ENCODE peak calls at places on chromosomes 3 and 15, in nine cellular contexts. One of them, this sample, is unnamed.

GRCh38 chr15:48963524-48964113 is at the start of gene SHC4:
- DNase-seq in right lobe of liver: peak; percentile 63
- DNase-seq in GOT3: peak; percentile 28
- DNase-seq in HT-29: peak; percentile 68
- DNase-seq in stimulated activated CD4-positive, alpha-beta T cell treated with anti-CD3 and anti-CD28 coated beads, Interleukin-12 subunit alpha, Interleukin-12 subunit beta, amount 100 ng/mL, for 4 hours: no peak
- DNase-seq in choroid plexus epithelial cell: peak; percentile 90
- DNase-seq in nucleus accumbens: peak; percentile 40
- DNase-seq in fibroblast of the aortic adventitia: peak; percentile 88
- DNase-seq in transverse colon: peak; percentile 34
- DNase-seq in this sample: peak; percentile 86

GRCh38 chr3:149954812-149955211 is 15.9 kb downstream of the PFN2 start:
- DNase-seq in right lobe of liver: no peak
- DNase-seq in GOT3: no peak
- DNase-seq in HT-29: no peak
- DNase-seq in stimulated activated CD4-positive, alpha-beta T cell treated with anti-CD3 and anti-CD28 coated beads, Interleukin-12 subunit alpha, Interleukin-12 subunit beta, amount 100 ng/mL, for 4 hours: no peak
- DNase-seq in choroid plexus epithelial cell: no peak
- DNase-seq in nucleus accumbens: no peak
- DNase-seq in fibroblast of the aortic adventitia: no peak
- DNase-seq in transverse colon: no peak
- DNase-seq in this sample: peak; percentile 26

GRCh38 chr3:41522620-41523019 is 323.3 kb downstream of the CTNNB1 start:
- DNase-seq in right lobe of liver: no peak
- DNase-seq in GOT3: no peak
- DNase-seq in HT-29: no peak
- DNase-seq in stimulated activated CD4-positive, alpha-beta T cell treated with anti-CD3 and anti-CD28 coated beads, Interleukin-12 subunit alpha, Interleukin-12 subunit beta, amount 100 ng/mL, for 4 hours: no peak
- DNase-seq in choroid plexus epithelial cell: no peak
- DNase-seq in nucleus accumbens: no peak
- DNase-seq in fibroblast of the aortic adventitia: no peak
- DNase-seq in transverse colon: no peak
- DNase-seq in this sample: no peak

GRCh38 chr3:150169279-150169970 is 198.7 kb upstream of the PFN2 start:
- DNase-seq in right lobe of liver: no peak
- DNase-seq in GOT3: no peak
- DNase-seq in HT-29: no peak
- DNase-seq in stimulated activated CD4-positive, alpha-beta T cell treated with anti-CD3 and anti-CD28 coated beads, Interleukin-12 subunit alpha, Interleukin-12 subunit beta, amount 100 ng/mL, for 4 hours: no peak
- DNase-seq in choroid plexus epithelial cell: no peak
- DNase-seq in nucleus accumbens: no peak
- DNase-seq in fibroblast of the aortic adventitia: no peak
- DNase-seq in transverse colon: no peak
- DNase-seq in this sample: no peak

GRCh38 chr15:75739791-75740190 is 27.1 kb upstream of the CSPG4 start:
- DNase-seq in right lobe of liver: peak; percentile 38
- DNase-seq in GOT3: no peak
- DNase-seq in HT-29: no peak
- DNase-seq in stimulated activated CD4-positive, alpha-beta T cell treated with anti-CD3 and anti-CD28 coated beads, Interleukin-12 subunit alpha, Interleukin-12 subunit beta, amount 100 ng/mL, for 4 hours: no peak
- DNase-seq in choroid plexus epithelial cell: no peak
- DNase-seq in nucleus accumbens: no peak
- DNase-seq in fibroblast of the aortic adventitia: no peak
- DNase-seq in transverse colon: no peak
- DNase-seq in this sample: no peak

GRCh38 chr3:160691962-160692361 is 15.0 kb downstream of the ARL14 start:
- DNase-seq in right lobe of liver: no peak
- DNase-seq in GOT3: no peak
- DNase-seq in HT-29: no peak
- DNase-seq in stimulated activated CD4-positive, alpha-beta T cell treated with anti-CD3 and anti-CD28 coated beads, Interleukin-12 subunit alpha, Interleukin-12 subunit beta, amount 100 ng/mL, for 4 hours: no peak
- DNase-seq in choroid plexus epithelial cell: no peak
- DNase-seq in nucleus accumbens: no peak
- DNase-seq in fibroblast of the aortic adventitia: no peak
- DNase-seq in transverse colon: no peak
- DNase-seq in this sample: no peak

GRCh38 chr3:23602895-23603443 is 202.8 kb upstream of the UBE2E1 start:
- DNase-seq in right lobe of liver: no peak
- DNase-seq in GOT3: no peak
- DNase-seq in HT-29: no peak
- DNase-seq in stimulated activated CD4-positive, alpha-beta T cell treated with anti-CD3 and anti-CD28 coated beads, Interleukin-12 subunit alpha, Interleukin-12 subunit beta, amount 100 ng/mL, for 4 hours: no peak
- DNase-seq in choroid plexus epithelial cell: no peak
- DNase-seq in nucleus accumbens: no peak
- DNase-seq in fibroblast of the aortic adventitia: no peak
- DNase-seq in transverse colon: no peak
- DNase-seq in this sample: no peak

GRCh38 chr3:183210862-183211341 is 42.2 kb upstream of the B3GNT5 start:
- DNase-seq in right lobe of liver: peak; percentile 45
- DNase-seq in GOT3: no peak
- DNase-seq in HT-29: peak; percentile 71
- DNase-seq in stimulated activated CD4-positive, alpha-beta T cell treated with anti-CD3 and anti-CD28 coated beads, Interleukin-12 subunit alpha, Interleukin-12 subunit beta, amount 100 ng/mL, for 4 hours: peak; percentile 41
- DNase-seq in choroid plexus epithelial cell: no peak
- DNase-seq in nucleus accumbens: no peak
- DNase-seq in fibroblast of the aortic adventitia: no peak
- DNase-seq in transverse colon: no peak
- DNase-seq in this sample: no peak

GRCh38 chr15:57156210-57156887 is 220.0 kb upstream of the CGNL1 start:
- DNase-seq in right lobe of liver: peak; percentile 61
- DNase-seq in GOT3: no peak
- DNase-seq in HT-29: no peak
- DNase-seq in stimulated activated CD4-positive, alpha-beta T cell treated with anti-CD3 and anti-CD28 coated beads, Interleukin-12 subunit alpha, Interleukin-12 subunit beta, amount 100 ng/mL, for 4 hours: no peak
- DNase-seq in choroid plexus epithelial cell: no peak
- DNase-seq in nucleus accumbens: no peak
- DNase-seq in fibroblast of the aortic adventitia: no peak
- DNase-seq in transverse colon: no peak
- DNase-seq in this sample: no peak

GRCh38 chr3:18119866-18120265 is 305.3 kb downstream of the SATB1 start:
- DNase-seq in right lobe of liver: no peak
- DNase-seq in GOT3: no peak
- DNase-seq in HT-29: no peak
- DNase-seq in stimulated activated CD4-positive, alpha-beta T cell treated with anti-CD3 and anti-CD28 coated beads, Interleukin-12 subunit alpha, Interleukin-12 subunit beta, amount 100 ng/mL, for 4 hours: no peak
- DNase-seq in choroid plexus epithelial cell: peak; percentile 43
- DNase-seq in nucleus accumbens: no peak
- DNase-seq in fibroblast of the aortic adventitia: peak; percentile 13
- DNase-seq in transverse colon: no peak
- DNase-seq in this sample: no peak

GRCh38 chr15:78533331-78533730 is 6.9 kb upstream of the PSMA4 start:
- DNase-seq in right lobe of liver: no peak
- DNase-seq in GOT3: no peak
- DNase-seq in HT-29: no peak
- DNase-seq in stimulated activated CD4-positive, alpha-beta T cell treated with anti-CD3 and anti-CD28 coated beads, Interleukin-12 subunit alpha, Interleukin-12 subunit beta, amount 100 ng/mL, for 4 hours: no peak
- DNase-seq in choroid plexus epithelial cell: no peak
- DNase-seq in nucleus accumbens: no peak
- DNase-seq in fibroblast of the aortic adventitia: no peak
- DNase-seq in transverse colon: no peak
- DNase-seq in this sample: no peak

GRCh38 chr3:48634661-48635221 is 520 bp downstream of the SLC26A6 start:
- DNase-seq in right lobe of liver: peak; percentile 74
- DNase-seq in GOT3: no peak
- DNase-seq in HT-29: peak; percentile 35
- DNase-seq in stimulated activated CD4-positive, alpha-beta T cell treated with anti-CD3 and anti-CD28 coated beads, Interleukin-12 subunit alpha, Interleukin-12 subunit beta, amount 100 ng/mL, for 4 hours: peak; percentile 58
- DNase-seq in choroid plexus epithelial cell: peak; percentile 49
- DNase-seq in nucleus accumbens: no peak
- DNase-seq in fibroblast of the aortic adventitia: peak; percentile 53
- DNase-seq in transverse colon: peak; percentile 69
- DNase-seq in this sample: peak; percentile 60

GRCh38 chr15:90062023-90062728 is 40.1 kb downstream of the IDH2 start:
- DNase-seq in right lobe of liver: no peak
- DNase-seq in GOT3: no peak
- DNase-seq in HT-29: peak; percentile 98
- DNase-seq in stimulated activated CD4-positive, alpha-beta T cell treated with anti-CD3 and anti-CD28 coated beads, Interleukin-12 subunit alpha, Interleukin-12 subunit beta, amount 100 ng/mL, for 4 hours: peak; percentile 35
- DNase-seq in choroid plexus epithelial cell: peak; percentile 57
- DNase-seq in nucleus accumbens: no peak
- DNase-seq in fibroblast of the aortic adventitia: no peak
- DNase-seq in transverse colon: peak; percentile 91
- DNase-seq in this sample: no peak

GRCh38 chr3:48418140-48418539 is 11.7 kb downstream of the PLXNB1 start:
- DNase-seq in right lobe of liver: no peak
- DNase-seq in GOT3: no peak
- DNase-seq in HT-29: no peak
- DNase-seq in stimulated activated CD4-positive, alpha-beta T cell treated with anti-CD3 and anti-CD28 coated beads, Interleukin-12 subunit alpha, Interleukin-12 subunit beta, amount 100 ng/mL, for 4 hours: no peak
- DNase-seq in choroid plexus epithelial cell: no peak
- DNase-seq in nucleus accumbens: no peak
- DNase-seq in fibroblast of the aortic adventitia: no peak
- DNase-seq in transverse colon: no peak
- DNase-seq in this sample: no peak

GRCh38 chr15:94105760-94106159 is 125.6 kb upstream of the MCTP2 start:
- DNase-seq in right lobe of liver: no peak
- DNase-seq in GOT3: no peak
- DNase-seq in HT-29: no peak
- DNase-seq in stimulated activated CD4-positive, alpha-beta T cell treated with anti-CD3 and anti-CD28 coated beads, Interleukin-12 subunit alpha, Interleukin-12 subunit beta, amount 100 ng/mL, for 4 hours: no peak
- DNase-seq in choroid plexus epithelial cell: no peak
- DNase-seq in nucleus accumbens: no peak
- DNase-seq in fibroblast of the aortic adventitia: no peak
- DNase-seq in transverse colon: no peak
- DNase-seq in this sample: no peak

GRCh38 chr3:15309662-15310335 is 22.6 kb downstream of the SH3BP5 start:
- DNase-seq in right lobe of liver: no peak
- DNase-seq in GOT3: no peak
- DNase-seq in HT-29: no peak
- DNase-seq in stimulated activated CD4-positive, alpha-beta T cell treated with anti-CD3 and anti-CD28 coated beads, Interleukin-12 subunit alpha, Interleukin-12 subunit beta, amount 100 ng/mL, for 4 hours: no peak
- DNase-seq in choroid plexus epithelial cell: no peak
- DNase-seq in nucleus accumbens: peak; percentile 14
- DNase-seq in fibroblast of the aortic adventitia: no peak
- DNase-seq in transverse colon: no peak
- DNase-seq in this sample: peak; percentile 48

GRCh38 chr3:82100378-82100777 is 338.9 kb upstream of the GBE1 start:
- DNase-seq in right lobe of liver: no peak
- DNase-seq in GOT3: no peak
- DNase-seq in HT-29: no peak
- DNase-seq in stimulated activated CD4-positive, alpha-beta T cell treated with anti-CD3 and anti-CD28 coated beads, Interleukin-12 subunit alpha, Interleukin-12 subunit beta, amount 100 ng/mL, for 4 hours: no peak
- DNase-seq in choroid plexus epithelial cell: no peak
- DNase-seq in nucleus accumbens: no peak
- DNase-seq in fibroblast of the aortic adventitia: peak; percentile 51
- DNase-seq in transverse colon: no peak
- DNase-seq in this sample: no peak

GRCh38 chr15:101499863-101500713 is 10.6 kb upstream of the PCSK6 start:
- DNase-seq in right lobe of liver: peak; percentile 95
- DNase-seq in GOT3: no peak
- DNase-seq in HT-29: no peak
- DNase-seq in stimulated activated CD4-positive, alpha-beta T cell treated with anti-CD3 and anti-CD28 coated beads, Interleukin-12 subunit alpha, Interleukin-12 subunit beta, amount 100 ng/mL, for 4 hours: no peak
- DNase-seq in choroid plexus epithelial cell: no peak
- DNase-seq in nucleus accumbens: no peak
- DNase-seq in fibroblast of the aortic adventitia: no peak
- DNase-seq in transverse colon: peak; percentile 68
- DNase-seq in this sample: no peak

GRCh38 chr3:77325702-77326101 is 285.8 kb downstream of the ROBO2 start:
- DNase-seq in right lobe of liver: no peak
- DNase-seq in GOT3: no peak
- DNase-seq in HT-29: no peak
- DNase-seq in stimulated activated CD4-positive, alpha-beta T cell treated with anti-CD3 and anti-CD28 coated beads, Interleukin-12 subunit alpha, Interleukin-12 subunit beta, amount 100 ng/mL, for 4 hours: no peak
- DNase-seq in choroid plexus epithelial cell: no peak
- DNase-seq in nucleus accumbens: no peak
- DNase-seq in fibroblast of the aortic adventitia: no peak
- DNase-seq in transverse colon: no peak
- DNase-seq in this sample: no peak

GRCh38 chr3:184368804-184369183 is 7.3 kb downstream of the POLR2H start:
- DNase-seq in right lobe of liver: peak; percentile 82
- DNase-seq in GOT3: no peak
- DNase-seq in HT-29: no peak
- DNase-seq in stimulated activated CD4-positive, alpha-beta T cell treated with anti-CD3 and anti-CD28 coated beads, Interleukin-12 subunit alpha, Interleukin-12 subunit beta, amount 100 ng/mL, for 4 hours: no peak
- DNase-seq in choroid plexus epithelial cell: peak; percentile 78
- DNase-seq in nucleus accumbens: no peak
- DNase-seq in fibroblast of the aortic adventitia: peak; percentile 90
- DNase-seq in transverse colon: no peak
- DNase-seq in this sample: peak; percentile 78